ENCODE peak calls at places on chromosome 20, in seven cellular contexts. Q is CD8-positive, alpha-beta T cell; D is upper lobe of right lung; L is spleen; J is activated T-cell treated with anti-CD3 and anti-CD28 coated beads for 1 hour; R is Ammon's horn; N is HAP-1. V is an unnamed sample.

GRCh38 chr20:5393218-5393870 is 76.6 kb upstream of the PROKR2 start:
- DNase-seq in Q (no peak), D (no peak), L (no peak), J (no peak), R (no peak), N (no peak), V (no peak)

GRCh38 chr20:48750941-48751620 is 76.7 kb downstream of the PREX1 start:
- DNase-seq in Q (peak), D (peak), L (peak), J (peak), R (peak), N (peak), V (peak)

GRCh38 chr20:51469578-51470520 is 72.7 kb downstream of the NFATC2 start:
- DNase-seq in Q (no peak), D (no peak), L (peak), J (no peak), R (no peak), N (no peak), V (no peak)

GRCh38 chr20:46272389-46273047 is 35.8 kb downstream of the CDH22 start:
- DNase-seq in Q (no peak), D (no peak), L (no peak), J (no peak), R (no peak), N (no peak), V (no peak)

GRCh38 chr20:57426156-57426769 is 35.1 kb downstream of the RBM38 start:
- DNase-seq in Q (no peak), D (no peak), L (peak), J (no peak), R (no peak), N (no peak), V (no peak)

GRCh38 chr20:44019638-44020335 is 105.1 kb downstream of the TOX2 start:
- DNase-seq in Q (peak), D (no peak), L (no peak), J (no peak), R (no peak), N (no peak), V (no peak)

GRCh38 chr20:19815553-19815991 is 57.5 kb downstream of the RIN2 start:
- DNase-seq in Q (no peak), D (no peak), L (no peak), J (no peak), R (no peak), N (no peak), V (no peak)

GRCh38 chr20:23021941-23022340 is 13.2 kb upstream of the SSTR4 start:
- DNase-seq in Q (no peak), D (no peak), L (no peak), J (no peak), R (no peak), N (no peak), V (no peak)

GRCh38 chr20:46937140-46937523 is 42.5 kb downstream of the EYA2 start:
- DNase-seq in Q (no peak), D (no peak), L (no peak), J (no peak), R (no peak), N (no peak), V (no peak)

GRCh38 chr20:5786930-5787826 is 37.0 kb downstream of the SHLD1 start:
- DNase-seq in Q (no peak), D (no peak), L (no peak), J (no peak), R (no peak), N (no peak), V (no peak)

V was measured in midbrain.